ENCODE peak calls at places on chromosomes 4 and X, in four cellular contexts. I, U, Y and N are unnamed samples.

GRCh38 chrX:46376246-46376885 is 168.9 kb downstream of the ZNF674 start:
- DNase-seq in I (no peak), U (peak), Y (peak), N (peak)

GRCh38 chr4:26830701-26831100 is 29.9 kb upstream of the STIM2 start:
- DNase-seq in I (no peak), U (no peak), Y (no peak), N (no peak)

GRCh38 chr4:127778102-127778501 is 4.0 kb upstream of the HSPA4L start:
- DNase-seq in I (no peak), U (no peak), Y (no peak), N (no peak)

GRCh38 chr4:98359646-98360045 is 98.5 kb downstream of the RAP1GDS1 start:
- DNase-seq in I (no peak), U (no peak), Y (no peak), N (no peak)

GRCh38 chr4:113952452-113953029 is 26.9 kb downstream of the ARSJ start:
- DNase-seq in I (no peak), U (peak), Y (no peak), N (no peak)

GRCh38 chr4:82268050-82268825 is 105.6 kb downstream of the HNRNPD start:
- DNase-seq in I (no peak), U (peak), Y (peak), N (peak)

GRCh38 chr4:141635726-141636076 is 682 bp upstream of the IL15 start:
- DNase-seq in I (no peak), U (no peak), Y (no peak), N (no peak)

GRCh38 chr4:168731706-168732414 is 235.0 kb downstream of the PALLD start:
- DNase-seq in I (no peak), U (no peak), Y (no peak), N (no peak)

GRCh38 chr4:57074753-57075152 is 35.4 kb downstream of the IGFBP7 start:
- DNase-seq in I (no peak), U (peak), Y (no peak), N (no peak)

GRCh38 chr4:145618210-145618911 is 824 bp upstream of the MMAA start:
- DNase-seq in I (no peak), U (peak), Y (no peak), N (peak)

GRCh38 chrX:135345328-135345645 is 36.0 kb downstream of the ETDC start:
- DNase-seq in I (no peak), U (peak), Y (no peak), N (no peak)

GRCh38 chr4:8271821-8272220 is 2.3 kb downstream of the HTRA3 start:
- DNase-seq in I (no peak), U (no peak), Y (no peak), N (no peak)

GRCh38 chr4:8378776-8379175 is 61.7 kb downstream of the ACOX3 start:
- DNase-seq in I (no peak), U (no peak), Y (no peak), N (no peak)

GRCh38 chrX:28120076-28120475 is 138.8 kb upstream of the DCAF8L1 start:
- DNase-seq in I (no peak), U (no peak), Y (no peak), N (no peak)

GRCh38 chrX:72714471-72714916 is 388 bp upstream of the PHKA1 start:
- DNase-seq in I (no peak), U (peak), Y (no peak), N (no peak)

GRCh38 chr4:81164623-81165416 is 50.2 kb downstream of the PRKG2 start:
- DNase-seq in I (no peak), U (no peak), Y (no peak), N (no peak)

GRCh38 chrX:3598046-3598605 is 115.3 kb downstream of the PRKX start:
- DNase-seq in I (no peak), U (no peak), Y (no peak), N (no peak)

GRCh38 chr4:89509708-89510269 is 202.2 kb upstream of the GPRIN3 start:
- DNase-seq in I (no peak), U (no peak), Y (no peak), N (no peak)

GRCh38 chr4:158823461-158823873 is 54.6 kb downstream of the FNIP2 start:
- DNase-seq in I (no peak), U (peak), Y (no peak), N (no peak)

GRCh38 chr4:94439606-94440005 is 12.1 kb upstream of the PDLIM5 start:
- DNase-seq in I (no peak), U (no peak), Y (no peak), N (no peak)

GRCh38 chr4:95077864-95078263 is 320.1 kb downstream of the BMPR1B start:
- DNase-seq in I (no peak), U (no peak), Y (no peak), N (no peak)

GRCh38 chr4:186015212-186015817 is 53.6 kb upstream of the TLR3 start:
- DNase-seq in I (no peak), U (peak), Y (no peak), N (no peak)

GRCh38 chr4:15964159-15964558 is 1.2 kb upstream of the FGFBP2 start:
- DNase-seq in I (no peak), U (no peak), Y (no peak), N (no peak)

GRCh38 chr4:82123934-82124333 is 249.9 kb downstream of the HNRNPD start:
- DNase-seq in I (no peak), U (no peak), Y (no peak), N (no peak)

GRCh38 chr4:129239088-129239487 is 143.1 kb downstream of the C4orf33 start:
- DNase-seq in I (no peak), U (no peak), Y (no peak), N (no peak)

GRCh38 chr4:42638993-42639392 is 17.9 kb downstream of the ATP8A1 start:
- DNase-seq in I (no peak), U (no peak), Y (no peak), N (no peak)

GRCh38 chrX:29858714-29859113 is 356.6 kb upstream of the MAGEB2 start:
- DNase-seq in I (no peak), U (peak), Y (no peak), N (no peak)

GRCh38 chrX:13494562-13494961 is 74.8 kb upstream of the EGFL6 start:
- DNase-seq in I (no peak), U (no peak), Y (no peak), N (no peak)

GRCh38 chr4:81723927-81724587 is 252.3 kb upstream of the RASGEF1B start:
- DNase-seq in I (no peak), U (no peak), Y (no peak), N (no peak)

GRCh38 chrX:55488268-55488558 is 1.4 kb downstream of the USP51 start:
- DNase-seq in I (no peak), U (no peak), Y (no peak), N (no peak)

GRCh38 chrX:54721424-54721823 is 76.6 kb downstream of the ITIH6 start:
- DNase-seq in I (no peak), U (peak), Y (no peak), N (no peak)